ENCODE peak calls at places on chromosomes 1 and 21, in nine cellular contexts. V, K, Y, J, I, P, C, B and Z are unnamed samples.

GRCh38 chr1:25671929-25672328 is 55.3 kb downstream of the MAN1C1 start:
- DNase-seq in I (no peak), V (no peak), K (no peak), B (no peak), C (no peak), P (no peak), J (no peak), Y (no peak), Z (no peak)

GRCh38 chr1:247409869-247410544 is 6.0 kb upstream of the NLRP3 start:
- DNase-seq in V (no peak), C (no peak), J (no peak), I (no peak), K (no peak), P (no peak), B (no peak), Y (no peak), Z (no peak)

GRCh38 chr1:9080704-9081291 is 11.4 kb upstream of the SLC2A5 start:
- DNase-seq in B (no peak), K (no peak), P (no peak), C (no peak), V (no peak), I (no peak), J (no peak), Y (no peak), Z (peak)

GRCh38 chr1:175493321-175493998 is 249.9 kb downstream of the TNR start:
- DNase-seq in I (no peak), B (no peak), C (no peak), K (no peak), P (no peak), J (no peak), Y (no peak), V (no peak), Z (no peak)

GRCh38 chr1:6251681-6252373 is 7.8 kb downstream of the HES3 start:
- DNase-seq in K (no peak), J (no peak), P (no peak), Y (no peak), C (no peak), B (no peak), I (no peak), V (no peak), Z (no peak)

GRCh38 chr1:53306168-53306567 is 21.7 kb downstream of the LRP8 start:
- DNase-seq in K (no peak), P (no peak), B (no peak), J (no peak), C (no peak), Y (no peak), V (no peak), I (no peak), Z (no peak)

GRCh38 chr1:47752048-47752451 is 245.1 kb downstream of the TRABD2B start:
- DNase-seq in K (no peak), J (no peak), I (no peak), Y (peak), B (no peak), P (no peak), C (no peak), V (no peak), Z (no peak)

GRCh38 chr1:10338047-10338446 is 60.8 kb upstream of the PGD start:
- DNase-seq in V (peak), C (peak), Y (peak), B (no peak), K (peak), P (no peak), I (peak), J (peak), Z (peak)

GRCh38 chr1:25028587-25028909 is 98.5 kb upstream of the RUNX3 start:
- DNase-seq in C (no peak), J (no peak), V (no peak), I (no peak), P (no peak), K (no peak), B (no peak), Y (no peak), Z (no peak)

GRCh38 chr21:31713115-31713514 is 18.8 kb downstream of the SCAF4 start:
- DNase-seq in Y (no peak), I (no peak), K (no peak), C (no peak), V (no peak), P (no peak), J (no peak), B (no peak), Z (no peak)

GRCh38 chr1:9404117-9404516 is 111.4 kb downstream of the SPSB1 start:
- DNase-seq in C (no peak), I (no peak), P (no peak), V (no peak), Y (no peak), B (no peak), K (no peak), J (no peak), Z (no peak)

GRCh38 chr1:219940707-219941106 is 12.3 kb upstream of the SLC30A10 start:
- DNase-seq in J (no peak), V (no peak), P (no peak), Y (no peak), C (no peak), B (no peak), K (no peak), I (no peak), Z (peak)

GRCh38 chr1:7808253-7808844 is 24.3 kb downstream of the PER3 start:
- DNase-seq in P (no peak), B (no peak), C (no peak), I (no peak), V (peak), J (peak), Y (peak), K (peak), Z (peak)

DNA sequence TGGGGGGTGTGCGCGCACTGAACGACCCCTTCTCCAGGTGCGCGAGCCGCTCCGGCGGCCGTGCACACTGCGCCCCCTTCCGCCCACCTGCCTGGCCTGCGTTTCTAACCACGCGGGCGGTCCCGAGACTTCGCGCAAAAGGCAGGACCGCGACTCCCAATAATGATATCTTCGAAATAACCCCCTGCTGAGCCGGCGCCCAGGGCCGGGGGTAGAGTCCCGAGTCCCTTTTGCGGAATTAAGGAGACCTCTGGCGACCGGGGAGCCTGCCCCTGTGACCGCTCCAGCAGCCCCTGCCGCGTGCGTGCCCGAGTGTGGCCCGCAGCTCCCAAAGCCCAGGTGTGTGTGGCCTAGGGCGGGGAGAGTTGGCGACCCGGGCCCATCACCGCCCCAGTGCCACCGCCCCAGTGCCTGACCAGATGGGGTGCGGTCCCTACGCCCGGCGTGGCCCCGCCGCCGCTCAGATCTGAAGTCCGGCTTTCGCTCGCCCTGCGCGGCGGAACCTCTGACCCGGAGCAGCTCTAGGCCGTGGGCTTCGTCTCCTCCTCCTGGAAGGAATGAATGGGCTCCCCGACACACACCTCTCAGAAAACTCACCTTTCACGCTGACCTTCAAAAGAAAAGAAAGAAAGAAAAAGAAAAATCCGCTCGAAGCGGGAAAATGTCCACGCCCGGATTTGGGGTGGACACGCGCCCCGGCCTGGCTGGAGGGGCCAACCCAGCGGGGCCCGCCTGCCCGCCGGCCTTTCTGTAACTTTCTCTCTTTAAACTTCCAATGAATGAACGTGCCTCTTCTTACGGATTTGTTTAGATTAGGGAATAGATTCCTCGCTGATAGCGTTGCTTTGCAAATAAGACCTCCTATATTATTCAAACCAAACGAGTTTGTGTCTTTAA is 5.5 kb upstream of the SIM2 start:
- DNase-seq in I (no peak), B (no peak), Y (no peak), V (no peak), P (no peak), C (no peak), K (no peak), J (no peak), Z (peak)
- TF ChIP-seq CTCF in I (no peak), B (peak), Y (no peak), V (no peak), P (no peak), C (no peak), K (no peak), J (no peak), Z (peak)

DNA sequence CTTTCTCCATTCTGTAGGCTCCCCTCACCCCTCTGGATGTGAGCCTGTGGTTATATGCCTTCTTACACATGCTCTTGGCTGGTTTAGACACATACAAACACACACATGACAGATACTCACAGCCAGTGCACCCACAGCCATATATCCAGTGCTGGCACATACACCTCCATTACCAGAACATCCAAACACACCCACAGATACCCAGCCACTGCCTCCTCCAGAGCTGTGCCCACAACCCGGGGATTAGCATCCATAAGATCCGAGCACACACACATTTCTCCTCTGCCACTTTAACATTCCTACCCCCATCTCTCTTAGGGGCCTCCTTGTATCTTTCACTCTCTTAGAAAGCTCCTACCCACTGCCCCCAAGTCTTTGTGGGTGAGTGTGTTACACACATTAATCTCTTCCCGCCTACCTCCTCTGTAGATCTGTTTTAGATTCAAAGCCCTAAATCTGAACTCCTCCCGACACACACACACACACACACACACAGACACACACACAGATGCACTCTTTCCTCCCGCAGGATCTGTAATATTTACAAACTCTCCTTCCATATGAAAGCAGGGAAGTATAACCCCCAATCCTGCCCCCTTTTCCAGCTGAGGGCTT is 4.0 kb downstream of the PEA15 start:
- DNase-seq in K (no peak), Y (no peak), B (no peak), P (no peak), J (no peak), C (no peak), I (no peak), V (no peak), Z (no peak)
- H3K4me3 ChIP-seq in K (no peak), Y (no peak), B (peak), P (no peak), J (no peak), C (no peak), I (no peak), V (no peak), Z (no peak)

DNA sequence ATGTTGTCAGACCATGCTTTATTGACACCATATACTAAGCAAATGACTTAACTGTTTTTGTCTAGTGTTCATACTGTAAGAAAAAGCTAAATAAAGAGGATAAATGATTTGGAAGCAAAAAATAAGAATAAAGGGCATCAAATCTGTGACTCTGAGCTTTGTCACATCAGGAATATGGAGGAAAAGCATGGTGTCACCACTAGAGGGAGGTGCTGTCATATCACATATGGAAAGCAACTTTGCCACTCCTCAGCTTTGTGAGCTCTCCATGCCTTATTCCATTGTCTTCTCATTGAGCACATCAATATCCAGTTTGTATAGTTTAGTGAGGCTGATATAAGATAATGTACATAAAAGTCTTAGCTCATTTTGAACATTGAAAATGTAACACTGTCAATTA is 20.8 kb upstream of the GBP1 start:
- DNase-seq in C (no peak), P (no peak), B (no peak), V (no peak), K (no peak), Y (peak), I (no peak), J (peak), Z (peak)
- TF ChIP-seq CTCF in C (peak), P (peak), B (peak), V (peak), K (no peak), Y (peak), I (peak), J (peak), Z (peak)

GRCh38 chr21:41460578-41461527 is 34.8 kb downstream of the MX1 start:
- DNase-seq in I (peak), Y (peak), J (peak), K (peak), P (no peak), C (peak), V (peak), B (no peak), Z (peak)

GRCh38 chr21:41465176-41465781 is 39.2 kb downstream of the MX1 start:
- DNase-seq in J (no peak), C (no peak), V (no peak), K (no peak), Y (no peak), P (no peak), I (no peak), B (no peak), Z (no peak)

GRCh38 chr21:41470054-41470453 is 37.9 kb downstream of the TMPRSS2 start:
- DNase-seq in I (no peak), Y (no peak), K (no peak), P (no peak), B (no peak), J (no peak), C (no peak), V (no peak), Z (no peak)

DNA sequence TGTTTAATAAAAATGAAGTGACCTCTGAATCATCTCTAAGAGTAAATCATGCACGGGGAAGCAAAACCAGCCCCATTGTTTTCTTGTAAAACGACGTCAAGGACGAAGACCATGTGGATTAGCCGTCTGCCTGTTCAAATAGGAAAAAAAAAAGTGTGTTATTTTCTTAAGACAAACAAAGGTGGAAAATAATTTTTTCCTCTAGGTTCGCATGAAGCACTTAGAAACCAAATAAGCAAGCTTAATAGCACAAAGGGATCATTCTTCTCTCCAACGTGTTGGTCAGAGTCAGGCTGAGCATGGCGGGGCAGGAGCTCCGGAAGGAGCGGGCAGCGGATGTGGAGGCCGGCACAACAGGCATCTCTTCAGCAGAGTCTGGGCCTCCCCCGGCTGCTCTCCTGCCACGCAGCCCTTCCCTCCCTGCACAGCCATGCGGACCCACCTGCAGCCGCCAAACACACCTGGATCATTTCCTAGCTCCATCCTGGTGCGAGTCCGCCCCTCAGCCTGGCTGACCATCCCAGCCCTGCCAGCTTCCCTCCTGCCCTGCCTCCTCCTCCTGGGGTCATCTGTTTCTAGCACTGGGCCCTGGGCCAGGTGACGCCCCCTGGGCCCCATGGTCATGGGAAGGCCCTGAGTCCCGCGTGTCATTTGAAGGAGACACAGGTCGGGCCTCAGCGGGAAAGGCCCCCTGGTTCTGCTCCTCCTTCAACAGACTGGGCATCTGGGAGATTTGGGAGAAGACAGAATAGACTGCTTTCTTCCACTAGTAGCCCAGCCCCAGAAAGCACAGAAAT is 40.2 kb downstream of the MX1 start:
- DNase-seq in P (no peak), B (no peak), V (no peak), Y (no peak), K (peak), J (peak), C (no peak), I (no peak), Z (no peak)
- H3K4me3 ChIP-seq in P (no peak), B (no peak), V (no peak), Y (no peak), K (no peak), J (no peak), C (no peak), I (no peak), Z (no peak)

DNA sequence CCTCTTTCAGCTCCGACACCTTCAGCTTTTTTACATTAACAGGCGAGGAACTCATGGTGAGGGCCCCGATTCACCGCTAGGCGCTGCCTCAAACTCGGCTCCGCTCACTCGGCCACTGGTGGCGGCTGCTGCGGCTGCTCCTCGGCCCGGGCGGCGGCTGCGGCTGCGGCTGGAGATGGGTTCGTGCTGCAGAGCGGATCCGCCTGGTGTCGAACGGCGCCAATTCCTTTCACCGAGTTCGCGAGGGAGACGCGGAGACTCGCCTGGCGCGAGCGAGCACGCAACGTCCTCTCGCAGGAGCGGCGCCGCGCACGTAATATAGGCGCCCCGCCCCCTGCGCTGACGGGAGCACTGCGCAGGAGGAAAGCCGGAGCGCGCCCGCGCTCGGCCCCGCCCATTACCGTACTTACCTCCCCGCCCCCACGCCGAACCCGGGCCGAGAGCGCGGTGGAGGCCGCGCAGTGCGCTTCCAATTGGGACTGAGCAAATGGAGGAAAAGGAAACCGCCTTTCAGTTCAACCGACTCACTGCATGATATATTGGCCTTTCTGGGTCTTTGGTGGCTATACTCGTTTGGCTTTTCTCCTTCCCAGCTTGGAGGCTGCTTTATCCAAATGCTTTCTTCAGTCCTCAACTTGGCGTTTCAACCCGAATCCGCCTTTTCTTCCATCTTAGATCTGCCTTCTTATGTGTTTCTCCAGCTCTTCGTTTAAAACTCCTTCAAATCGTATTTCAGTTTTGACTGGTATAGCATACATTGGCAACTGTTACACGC is at the start of gene HNRNPU:
- DNase-seq in I (peak), K (peak), J (peak), Y (peak), C (peak), P (peak), V (peak), B (peak), Z (peak)
- TF ChIP-seq CTCF in I (no peak), K (no peak), J (peak), Y (peak), C (peak), P (peak), V (peak), B (peak), Z (peak)

GRCh38 chr1:39690225-39690624 is 1.0 kb downstream of the HPCAL4 start:
- DNase-seq in P (no peak), C (no peak), V (no peak), I (no peak), Y (no peak), B (no peak), J (no peak), K (no peak), Z (no peak)

GRCh38 chr1:39689635-39690034 is 1.6 kb downstream of the HPCAL4 start:
- DNase-seq in V (no peak), P (no peak), K (no peak), B (no peak), C (no peak), Y (no peak), I (no peak), J (no peak), Z (no peak)

GRCh38 chr1:39691383-39692151 is at the start of gene HPCAL4:
- DNase-seq in Y (peak), I (peak), J (peak), C (peak), P (peak), K (peak), B (no peak), V (peak), Z (peak)

GRCh38 chr1:39692152-39693064 is 1.2 kb upstream of the HPCAL4 start:
- DNase-seq in V (no peak), K (no peak), C (peak), Y (no peak), I (no peak), J (no peak), P (no peak), B (no peak), Z (no peak)

GRCh38 chr1:39690943-39691382 is 270 bp downstream of the HPCAL4 start:
- DNase-seq in J (no peak), B (no peak), K (no peak), I (no peak), C (no peak), V (no peak), P (no peak), Y (no peak), Z (no peak)
- H3K4me3 ChIP-seq in J (no peak), B (no peak), K (peak), I (peak), C (peak), V (no peak), P (no peak), Y (no peak), Z (no peak)

GRCh38 chr1:118185083-118185899 is at the start of gene SPAG17:
- DNase-seq in J (no peak), B (no peak), P (no peak), I (peak), K (peak), Y (peak), V (no peak), C (peak), Z (peak)
- TF ChIP-seq CTCF in J (no peak), B (peak), P (peak), I (no peak), K (peak), Y (peak), V (peak), C (no peak), Z (peak)